ENCODE peak calls at places on chromosomes 12 and 14, in seven cellular contexts. Z, C, S, G, F, Q and Y are unnamed samples.

GRCh38 chr12:97758586-97758985 is 296.0 kb downstream of the RMST start:
- DNase-seq in Z (no peak), G (no peak), S (no peak), Q (no peak), F (no peak), C (no peak), Y (no peak)

GRCh38 chr12:20142956-20143355 is 225.4 kb upstream of the PDE3A start:
- DNase-seq in Q (no peak), C (no peak), Z (no peak), G (no peak), S (no peak), F (no peak), Y (no peak)

GRCh38 chr12:93113317-93114006 is 184.4 kb upstream of the EEA1 start:
- DNase-seq in Z (no peak), G (no peak), C (no peak), Q (peak; percentile 46), F (no peak), S (peak; percentile 38), Y (no peak)

GRCh38 chr14:34568803-34569202 is 29.3 kb upstream of the EAPP start:
- DNase-seq in Z (no peak), F (no peak), C (no peak), S (no peak), Q (no peak), G (no peak), Y (peak; percentile 64)

GRCh38 chr12:88726806-88727722 is 146.8 kb upstream of the KITLG start:
- DNase-seq in Z (no peak), S (no peak), F (no peak), Q (peak; percentile 15), G (peak; percentile 64), C (peak; percentile 18), Y (no peak)

GRCh38 chr14:70254476-70254961 is 65.8 kb upstream of the SLC8A3 start:
- DNase-seq in Q (no peak), G (peak; percentile 9), S (peak; percentile 61), F (peak; percentile 42), C (no peak), Z (no peak), Y (no peak)

GRCh38 chr12:56670836-56671235 is 17.2 kb downstream of the PTGES3 start:
- DNase-seq in S (no peak), Z (no peak), F (no peak), G (no peak), Q (no peak), C (no peak), Y (no peak)

GRCh38 chr14:28813810-28814209 is 47.2 kb downstream of the FOXG1 start:
- DNase-seq in F (no peak), S (no peak), C (peak; percentile 1), Q (peak; percentile 6), Z (no peak), G (peak; percentile 4), Y (no peak)

GRCh38 chr12:126668538-126668937 is 1598.4 kb upstream of the TMEM132C start:
- DNase-seq in S (no peak), Q (peak; percentile 98), C (peak; percentile 84), Z (no peak), F (no peak), G (peak; percentile 26), Y (no peak)

GRCh38 chr12:107515446-107515958 is 170.1 kb upstream of the PWP1 start:
- DNase-seq in G (peak; percentile 79), C (peak; percentile 84), Q (peak; percentile 95), F (no peak), S (peak; percentile 40), Z (peak; percentile 16), Y (peak; percentile 87)